ENCODE peak calls at places on chromosome 20, in nine cellular contexts. Q is uterus; Z is aorta; A is ovary; Y is naive thymus-derived CD4-positive, alpha-beta T cell; O is OCI-LY7; T is left lung; J is heart left ventricle; C is RWPE1. F is an unnamed sample.

GRCh38 chr20:699811-700338 is 24.3 kb upstream of the SCRT2 start:
- DNase-seq in O (no peak), Y (no peak), C (no peak), A (no peak), T (no peak), Q (no peak), J (peak), Z (no peak), F (no peak)

GRCh38 chr20:20734475-20734948 is 22.1 kb upstream of the RALGAPA2 start:
- DNase-seq in Y (no peak), J (no peak), A (no peak), O (no peak), Z (no peak), C (no peak), T (no peak), Q (no peak), F (no peak)

GRCh38 chr20:52060794-52061714 is 130.5 kb downstream of the ZFP64 start:
- DNase-seq in A (no peak), Z (no peak), O (no peak), Q (no peak), C (peak), Y (no peak), J (no peak), T (no peak), F (no peak)

GRCh38 chr20:62887147-62887859 is 25.7 kb upstream of the TCFL5 start:
- DNase-seq in J (peak), A (no peak), T (no peak), O (no peak), Z (no peak), Q (no peak), C (peak), Y (peak), F (no peak)

GRCh38 chr20:25017257-25017803 is 24.8 kb upstream of the APMAP start:
- DNase-seq in J (peak), C (peak), T (peak), Y (no peak), O (no peak), Z (peak), Q (no peak), A (no peak), F (no peak)

GRCh38 chr20:14197097-14197496 is 140.3 kb downstream of the FLRT3 start:
- DNase-seq in T (no peak), A (no peak), Q (no peak), J (no peak), Y (no peak), Z (no peak), C (no peak), O (no peak), F (no peak)

GRCh38 chr20:35451295-35451694 is 4.1 kb upstream of the CEP250 start:
- DNase-seq in T (no peak), Q (no peak), Z (no peak), O (no peak), A (no peak), Y (no peak), J (no peak), C (peak), F (no peak)

GRCh38 chr20:1166963-1167720 is 17.6 kb downstream of the TMEM74B start:
- DNase-seq in O (no peak), Y (no peak), J (no peak), Q (no peak), Z (no peak), C (no peak), A (no peak), T (no peak), F (no peak)

GRCh38 chr20:40654876-40655275 is 34.2 kb downstream of the MAFB start:
- DNase-seq in A (no peak), J (no peak), O (no peak), C (no peak), Z (no peak), Y (no peak), T (no peak), Q (no peak), F (no peak)

GRCh38 chr20:19453369-19453768 is 240.9 kb downstream of the SLC24A3 start:
- DNase-seq in A (no peak), J (no peak), Y (no peak), O (no peak), C (no peak), Z (no peak), Q (no peak), T (no peak), F (peak)

GRCh38 chr20:56605597-56605996 is 23.5 kb upstream of the TFAP2C start:
- DNase-seq in J (no peak), C (no peak), O (no peak), Y (no peak), A (no peak), Z (no peak), Q (no peak), T (no peak), F (no peak)

GRCh38 chr20:16580127-16580526 is 6.9 kb upstream of the KIF16B start:
- DNase-seq in J (no peak), O (no peak), A (no peak), Y (no peak), Q (no peak), Z (no peak), T (no peak), C (peak), F (no peak)

GRCh38 chr20:11891081-11891826 is 26.4 kb upstream of the BTBD3 start:
- DNase-seq in A (peak), T (peak), J (peak), O (no peak), Z (peak), C (peak), Q (peak), Y (no peak), F (peak)

GRCh38 chr20:25018425-25018824 is 25.9 kb upstream of the APMAP start:
- DNase-seq in Z (no peak), O (no peak), Q (no peak), T (no peak), A (no peak), J (peak), Y (no peak), C (no peak), F (no peak)

GRCh38 chr20:38073307-38074010 is 39.9 kb downstream of the RPRD1B start:
- DNase-seq in Z (peak), Y (peak), Q (peak), O (peak), A (peak), J (peak), T (peak), C (peak), F (peak)

GRCh38 chr20:12963456-12963855 is 45.3 kb upstream of the SPTLC3 start:
- DNase-seq in Z (no peak), A (no peak), O (no peak), J (no peak), T (no peak), Q (no peak), C (no peak), Y (no peak), F (no peak)

GRCh38 chr20:19860742-19861141 is 102.7 kb downstream of the RIN2 start:
- DNase-seq in O (no peak), Z (no peak), C (no peak), Y (no peak), A (no peak), T (no peak), Q (no peak), J (no peak), F (no peak)

GRCh38 chr20:11453430-11453829 is 464.3 kb upstream of the BTBD3 start:
- DNase-seq in A (no peak), O (no peak), C (peak), T (no peak), J (no peak), Z (no peak), Y (no peak), Q (no peak), F (no peak)

GRCh38 chr20:50332491-50332980 is 141.9 kb downstream of the CEBPB start:
- DNase-seq in O (no peak), Q (no peak), Z (no peak), J (no peak), T (no peak), Y (no peak), A (no peak), C (no peak), F (no peak)

GRCh38 chr20:61970357-61970756 is 95.3 kb downstream of the TAF4 start:
- DNase-seq in Y (no peak), T (no peak), A (no peak), O (no peak), Q (no peak), C (no peak), Z (no peak), J (no peak), F (no peak)

GRCh38 chr20:36260316-36260715 is 24.0 kb downstream of the AAR2 start:
- DNase-seq in C (no peak), J (no peak), A (no peak), Q (no peak), O (no peak), T (no peak), Y (no peak), Z (no peak), F (no peak)

GRCh38 chr20:50799176-50799889 is 4.5 kb downstream of the BCAS4 start:
- DNase-seq in J (no peak), T (no peak), A (no peak), Q (no peak), Y (no peak), Z (no peak), C (no peak), O (no peak), F (no peak)

GRCh38 chr20:46852313-46852712 is 42.3 kb upstream of the EYA2 start:
- DNase-seq in A (no peak), T (no peak), Y (no peak), O (no peak), Z (no peak), Q (no peak), J (no peak), C (no peak), F (no peak)

GRCh38 chr20:19737025-19737424 is 21.0 kb upstream of the RIN2 start:
- DNase-seq in A (no peak), O (no peak), T (no peak), Q (no peak), Z (no peak), Y (no peak), C (peak), J (no peak), F (peak)

GRCh38 chr20:19850190-19850533 is 92.1 kb downstream of the RIN2 start:
- DNase-seq in C (no peak), Z (no peak), A (no peak), O (no peak), Y (no peak), J (no peak), Q (peak), T (no peak), F (no peak)

DNA sequence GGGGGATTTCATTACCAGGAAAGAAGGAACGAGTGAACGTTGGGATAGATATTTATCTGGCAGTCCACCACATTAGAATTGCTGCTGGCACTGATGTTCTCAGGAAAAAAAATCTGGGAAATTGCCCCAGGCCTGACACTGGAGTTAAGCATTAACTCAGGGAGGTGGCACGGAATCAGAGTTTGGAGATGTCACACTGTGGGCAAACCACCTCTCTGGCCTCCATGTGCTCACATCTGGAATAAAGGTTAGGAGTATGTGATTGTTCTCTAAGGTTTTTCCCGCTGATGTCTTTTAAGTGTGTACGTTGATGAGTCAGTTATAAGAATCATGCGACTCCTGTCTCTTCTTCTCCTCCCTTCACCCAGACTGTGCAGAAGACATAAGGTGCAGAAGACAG is 7.9 kb downstream of the TGM3 start:
- DNase-seq in A (no peak), C (no peak), O (no peak), Z (no peak), J (no peak), Q (no peak), T (no peak), Y (no peak), F (no peak)
- H3K27ac ChIP-seq in A (no peak), C (no peak), O (no peak), Z (no peak), J (no peak), Q (no peak), T (no peak), Y (no peak), F (no peak)

GRCh38 chr20:8187740-8188139 is 55.7 kb downstream of the PLCB1 start:
- DNase-seq in C (no peak), T (no peak), O (no peak), J (no peak), Z (no peak), A (no peak), Q (no peak), Y (no peak), F (no peak)
- H3K27ac ChIP-seq in C (no peak), T (no peak), O (no peak), J (no peak), Z (no peak), A (no peak), Q (no peak), Y (no peak), F (no peak)

DNA sequence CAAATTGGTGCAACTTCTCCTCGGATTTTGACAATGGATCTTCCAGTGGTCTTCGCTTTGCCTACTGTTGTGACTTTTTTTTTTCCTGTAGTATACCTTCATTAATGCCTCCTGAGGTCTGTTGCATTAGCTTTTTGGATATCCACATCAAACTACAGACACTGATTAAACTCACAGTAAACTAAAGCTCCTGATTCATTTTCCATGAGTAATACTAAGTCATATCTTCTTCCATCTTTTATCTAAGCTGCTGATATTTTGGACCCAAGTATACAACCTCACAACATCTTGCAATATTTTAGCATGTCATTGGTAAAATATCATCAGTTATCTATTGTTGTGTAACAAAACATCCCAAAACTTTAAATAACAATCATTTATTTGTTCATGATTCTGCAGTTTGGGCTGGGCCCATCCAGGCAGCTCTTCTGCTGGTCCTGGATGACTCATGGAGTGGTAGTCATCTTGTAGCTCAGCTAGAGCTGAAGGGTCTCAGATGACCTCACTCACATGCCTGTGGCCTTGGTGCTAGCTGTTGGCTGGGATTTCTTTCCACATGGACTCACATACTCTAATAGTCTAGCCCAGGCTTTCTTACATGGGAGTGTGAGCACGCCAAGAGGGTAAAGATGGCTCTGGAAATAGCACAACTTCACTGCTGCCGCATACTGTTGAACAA is 78.3 kb upstream of the SRSF6 start:
- DNase-seq in C (peak), J (no peak), Q (no peak), Z (no peak), T (no peak), A (no peak), O (no peak), Y (no peak), F (no peak)
- H3K27ac ChIP-seq in C (no peak), J (no peak), Q (no peak), Z (no peak), T (no peak), A (no peak), O (no peak), Y (no peak), F (no peak)

GRCh38 chr20:45067087-45067486 is 33.8 kb downstream of the KCNS1 start:
- DNase-seq in Z (no peak), C (no peak), A (no peak), Y (no peak), J (no peak), Q (no peak), T (no peak), O (no peak), F (no peak)
- H3K27ac ChIP-seq in Z (no peak), C (no peak), A (no peak), Y (no peak), J (no peak), Q (no peak), T (no peak), O (no peak), F (no peak)

DNA sequence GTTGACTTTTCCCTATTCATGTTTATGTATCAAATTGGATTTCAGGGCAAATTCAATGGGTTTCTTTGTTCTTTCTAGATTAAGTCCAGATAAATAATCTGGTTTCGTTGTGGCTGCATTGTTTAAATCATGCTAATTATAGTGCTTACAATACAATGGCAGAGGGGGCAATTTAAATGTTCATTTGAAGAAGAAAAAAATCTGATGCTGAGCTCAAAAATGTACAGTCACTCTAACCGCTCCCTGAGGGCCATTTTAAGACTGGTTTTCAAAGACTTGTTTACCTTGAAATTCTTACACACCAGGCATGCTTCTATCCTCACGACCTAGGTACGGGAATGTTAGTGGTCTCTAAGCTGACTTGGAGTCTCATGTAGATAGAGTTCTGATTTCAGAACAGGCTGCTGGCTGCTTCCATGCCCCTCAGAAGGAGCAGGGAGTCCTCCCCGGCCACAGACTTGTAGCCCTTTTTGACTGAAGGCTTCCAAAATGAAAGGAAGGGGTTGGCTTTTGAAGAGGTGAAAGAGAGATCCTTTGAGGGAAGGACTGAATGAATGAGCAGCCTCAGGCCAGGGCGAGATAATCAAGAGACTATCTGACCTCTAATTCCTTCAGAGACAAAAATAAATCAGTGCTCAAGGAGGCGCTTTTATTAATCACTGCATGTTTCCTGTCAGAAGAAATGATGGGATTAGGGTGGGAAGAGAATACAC is 86.1 kb upstream of the ZNF217 start:
- DNase-seq in C (no peak), T (no peak), Z (no peak), A (no peak), Q (no peak), O (no peak), J (no peak), Y (no peak), F (no peak)
- H3K27ac ChIP-seq in C (no peak), T (no peak), Z (no peak), A (no peak), Q (peak), O (no peak), J (no peak), Y (no peak), F (no peak)

DNA sequence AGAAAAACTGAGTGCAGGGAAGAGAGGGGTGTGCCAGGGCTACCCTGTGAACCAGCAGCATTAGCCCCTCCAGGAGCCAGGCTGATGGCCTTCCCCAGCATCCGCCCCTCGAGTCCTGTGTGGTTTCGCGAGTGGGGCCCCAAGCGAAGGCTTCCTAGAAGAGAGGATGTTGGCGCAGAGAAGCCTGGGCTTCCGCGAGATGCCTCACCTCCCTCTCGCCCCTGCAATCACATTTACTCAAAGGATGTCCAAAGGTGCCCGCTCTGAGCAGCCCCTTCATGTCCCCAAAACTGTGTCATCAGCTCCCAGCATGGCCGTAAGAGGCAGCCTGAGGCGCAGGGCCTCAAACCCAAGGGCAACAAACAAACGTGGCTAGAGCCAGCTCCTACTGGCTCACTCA is 111.7 kb downstream of the PREX1 start:
- DNase-seq in Z (no peak), C (no peak), O (no peak), T (peak), Y (no peak), A (no peak), J (no peak), Q (no peak), F (no peak)
- H3K27ac ChIP-seq in Z (no peak), C (no peak), O (no peak), T (no peak), Y (no peak), A (no peak), J (no peak), Q (no peak), F (no peak)

GRCh38 chr20:31606678-31606927 is 1.5 kb downstream of the ID1 start:
- DNase-seq in Y (no peak), Z (no peak), C (no peak), T (no peak), J (no peak), Q (no peak), A (no peak), O (no peak), F (no peak)
- H3K27ac ChIP-seq in Y (no peak), Z (peak), C (peak), T (peak), J (peak), Q (peak), A (peak), O (no peak), F (peak)

DNA sequence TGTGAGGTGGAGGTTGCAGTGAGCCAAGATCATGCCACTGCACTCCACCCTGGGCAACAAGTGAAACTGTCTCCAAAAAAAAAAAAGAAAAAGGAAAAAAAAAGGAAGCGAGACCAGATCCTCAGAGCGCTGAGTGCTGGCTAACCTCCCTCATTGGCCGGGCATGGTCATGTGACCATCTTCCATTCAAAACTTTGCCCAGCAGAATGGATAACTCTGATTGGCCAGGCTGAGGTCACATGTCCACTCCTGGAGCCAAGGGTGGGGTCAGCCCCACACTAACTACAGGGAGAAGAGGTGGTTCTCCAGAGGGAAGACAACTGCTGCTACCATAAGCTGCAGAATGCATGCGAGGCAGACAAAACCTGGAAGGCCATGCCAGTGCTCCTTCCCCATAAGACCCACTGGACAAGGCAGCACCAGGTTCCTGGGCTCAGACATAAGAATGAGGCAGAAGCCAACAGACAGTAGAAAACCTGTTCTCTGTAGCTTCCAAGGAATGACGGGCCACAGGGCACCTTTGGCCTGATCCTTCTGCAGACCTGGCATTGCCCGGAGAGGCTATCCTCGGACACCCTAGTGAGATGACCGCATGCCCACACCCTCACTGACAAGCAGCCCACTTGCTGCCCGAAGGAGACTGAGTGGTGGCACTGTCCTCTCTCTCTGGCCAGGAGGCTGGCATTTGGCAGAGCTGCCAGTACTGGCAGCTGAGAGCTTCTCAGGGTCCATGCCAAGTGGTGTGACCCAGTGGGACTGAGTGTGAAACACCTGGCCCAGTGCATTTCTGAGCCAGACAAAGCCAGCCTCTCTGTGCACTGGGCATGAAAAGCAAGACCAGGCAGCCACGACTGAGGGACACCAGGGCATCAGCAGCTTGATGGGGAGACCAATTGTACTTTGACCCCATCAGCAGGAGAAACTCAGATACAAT is 311.9 kb upstream of the SULF2 start:
- DNase-seq in Z (no peak), O (peak), C (peak), Y (no peak), T (no peak), Q (no peak), J (no peak), A (no peak), F (no peak)
- H3K27ac ChIP-seq in Z (no peak), O (no peak), C (no peak), Y (no peak), T (no peak), Q (no peak), J (no peak), A (no peak), F (no peak)